ENCODE peak calls at places on chromosomes 7 and 10, in eight cellular contexts. M is psoas muscle, G is tibial artery, D is tibial nerve, A is pancreas, H is heart right ventricle, Q is mammary epithelial cell, E is Panc1. O is an unnamed sample.

GRCh38 chr10:21534611-21535493 is 820 bp downstream of the MLLT10 start:
- DNase-seq in M (peak; percentile 70), G (peak; percentile 76), D (peak; percentile 48), A (peak; percentile 47), H (peak; percentile 54), Q (peak; percentile 46), E (no peak), O (peak; percentile 95)

GRCh38 chr7:144130730-144131129 is 7.8 kb downstream of the OR2A14 start:
- DNase-seq in M (no peak), G (no peak), D (no peak), A (no peak), H (no peak), Q (no peak), E (no peak), O (no peak)

GRCh38 chr7:44784364-44784763 is 12.1 kb upstream of the PPIA start:
- DNase-seq in M (no peak), G (no peak), D (no peak), A (peak; percentile 73), H (no peak), Q (no peak), E (no peak), O (peak; percentile 59)

GRCh38 chr10:119602241-119603095 is 5.7 kb upstream of the TIAL1 start:
- DNase-seq in M (no peak), G (no peak), D (no peak), A (peak; percentile 24), H (no peak), Q (peak; percentile 27), E (no peak), O (peak; percentile 62)

GRCh38 chr7:157693521-157694388 is 357.0 kb downstream of the DNAJB6 start:
- DNase-seq in M (no peak), G (peak; percentile 55), D (no peak), A (no peak), H (no peak), Q (no peak), E (no peak), O (peak; percentile 69)

GRCh38 chr10:90321132-90321816 is 536.6 kb downstream of the HTR7 start:
- DNase-seq in M (no peak), G (no peak), D (no peak), A (no peak), H (no peak), Q (peak; percentile 27), E (no peak), O (no peak)

GRCh38 chr7:143248781-143249354 is 14.4 kb upstream of the GSTK1 start:
- DNase-seq in M (no peak), G (no peak), D (no peak), A (no peak), H (no peak), Q (peak; percentile 58), E (no peak), O (no peak)

GRCh38 chr7:151058766-151059361 is 525 bp upstream of the SLC4A2 start:
- DNase-seq in M (no peak), G (peak; percentile 74), D (no peak), A (no peak), H (no peak), Q (peak; percentile 16), E (no peak), O (no peak)

GRCh38 chr7:107201795-107202450 is 33.1 kb downstream of the HBP1 start:
- DNase-seq in M (peak; percentile 40), G (no peak), D (no peak), A (peak; percentile 86), H (peak; percentile 51), Q (peak; percentile 37), E (peak; percentile 42), O (peak; percentile 87)

GRCh38 chr10:21720090-21720489 is 186.1 kb downstream of the MLLT10 start:
- DNase-seq in M (no peak), G (no peak), D (no peak), A (no peak), H (no peak), Q (no peak), E (no peak), O (no peak)

GRCh38 chr10:49220679-49221078 is 32.5 kb upstream of the TMEM273 start:
- DNase-seq in M (no peak), G (no peak), D (no peak), A (no peak), H (no peak), Q (no peak), E (no peak), O (no peak)

GRCh38 chr7:111835066-111835465 is 272.8 kb upstream of the IMMP2L start:
- DNase-seq in M (no peak), G (no peak), D (no peak), A (no peak), H (no peak), Q (peak; percentile 63), E (no peak), O (no peak)

GRCh38 chr10:14839305-14839695 is 1.2 kb downstream of the HSPA14 start:
- DNase-seq in M (no peak), G (no peak), D (no peak), A (peak; percentile 19), H (no peak), Q (peak; percentile 9), E (no peak), O (no peak)

GRCh38 chr7:101733713-101734475 is 83.5 kb upstream of the CUX1 start:
- DNase-seq in M (peak; percentile 49), G (no peak), D (no peak), A (peak; percentile 65), H (peak; percentile 10), Q (no peak), E (no peak), O (peak; percentile 87)

GRCh38 chr7:40530292-40530691 is 395.5 kb downstream of the SUGCT start:
- DNase-seq in M (no peak), G (no peak), D (no peak), A (no peak), H (no peak), Q (no peak), E (no peak), O (no peak)

GRCh38 chr7:128914566-128915151 is 4.2 kb upstream of the KCP start:
- DNase-seq in M (no peak), G (peak; percentile 57), D (no peak), A (no peak), H (no peak), Q (no peak), E (no peak), O (peak; percentile 75)

GRCh38 chr10:29590598-29591415 is 44.0 kb downstream of the SVIL start:
- DNase-seq in M (no peak), G (no peak), D (no peak), A (no peak), H (no peak), Q (peak; percentile 62), E (peak; percentile 41), O (peak; percentile 35)

GRCh38 chr7:22854158-22855048 is 31.8 kb upstream of the TOMM7 start:
- DNase-seq in M (peak; percentile 95), G (peak; percentile 96), D (peak; percentile 80), A (peak; percentile 85), H (peak; percentile 89), Q (peak; percentile 73), E (no peak), O (peak; percentile 96)

GRCh38 chr7:36208997-36209813 is 56.2 kb downstream of the EEPD1 start:
- DNase-seq in M (no peak), G (no peak), D (no peak), A (no peak), H (no peak), Q (no peak), E (no peak), O (peak; percentile 65)

GRCh38 chr7:146172112-146172511 is 55.5 kb downstream of the CNTNAP2 start:
- DNase-seq in M (no peak), G (no peak), D (no peak), A (no peak), H (no peak), Q (no peak), E (no peak), O (no peak)

GRCh38 chr10:117680611-117681010 is 138.1 kb downstream of the EMX2 start:
- DNase-seq in M (no peak), G (no peak), D (no peak), A (no peak), H (no peak), Q (no peak), E (no peak), O (no peak)

GRCh38 chr10:88080213-88080612 is 216.8 kb downstream of the PTEN start:
- DNase-seq in M (no peak), G (no peak), D (no peak), A (peak; percentile 42), H (no peak), Q (no peak), E (no peak), O (no peak)

GRCh38 chr10:89662596-89662995 is 17.6 kb upstream of the PANK1 start:
- DNase-seq in M (no peak), G (no peak), D (no peak), A (no peak), H (no peak), Q (no peak), E (no peak), O (no peak)

DNA sequence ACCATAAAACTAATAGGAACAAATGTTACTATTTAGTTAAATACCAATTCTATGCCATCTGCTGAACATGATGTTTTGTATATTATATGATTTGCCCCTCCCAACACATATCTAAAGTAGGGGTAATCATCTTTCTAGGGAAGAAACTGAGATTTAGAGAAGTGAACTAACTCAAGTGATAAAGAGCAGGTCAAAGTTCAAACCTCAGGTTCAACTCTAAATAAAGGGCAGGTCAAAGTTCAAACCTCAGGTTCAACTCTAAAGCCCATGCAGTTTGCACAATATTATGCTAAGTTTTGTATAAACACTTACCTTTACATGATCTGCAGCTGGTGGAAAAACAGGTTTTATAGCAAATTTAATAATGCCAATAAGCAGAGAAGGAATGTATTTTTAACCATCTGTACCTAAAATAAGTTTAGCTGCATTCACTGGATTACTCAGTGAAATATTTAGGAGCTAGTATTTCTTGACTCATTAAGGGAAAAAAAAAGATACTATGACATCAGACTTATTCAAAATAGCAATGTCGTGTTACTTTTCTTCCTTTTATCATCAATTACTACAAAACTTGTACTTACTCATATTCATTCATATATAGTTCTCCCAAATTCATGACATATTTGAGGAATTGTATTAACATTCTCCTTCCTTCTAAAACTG is 1194.3 kb upstream of the CELF2 start:
- DNase-seq in M (no peak), G (no peak), D (no peak), A (no peak), H (no peak), Q (no peak), E (no peak), O (no peak)
- H3K9me3 ChIP-seq in M (no peaks in the 10 kb centered on the region), G (no peaks in the 10 kb centered on the region), D (no peaks in the 10 kb centered on the region), A (no peaks in the 10 kb centered on the region), H (no peaks in the 10 kb centered on the region), Q (peaks cover 28% of the 10 kb centered on the region), E (no peaks in the 10 kb centered on the region), O (peaks cover 3% of the 10 kb centered on the region)

GRCh38 chr7:50359995-50360925 is 55.7 kb downstream of the IKZF1 start:
- DNase-seq in M (no peak), G (no peak), D (no peak), A (no peak), H (no peak), Q (no peak), E (no peak), O (no peak)
- H3K27me3 ChIP-seq in M (peaks cover 2% of the 10 kb centered on the region), G (no peaks in the 10 kb centered on the region), D (no peaks in the 10 kb centered on the region), A (no peaks in the 10 kb centered on the region), H (no peaks in the 10 kb centered on the region), Q (no peaks in the 10 kb centered on the region), E (peaks cover 6% of the 10 kb centered on the region), O (no peaks in the 10 kb centered on the region)

GRCh38 chr10:112271982-112272381 is 11.2 kb upstream of the TECTB start:
- DNase-seq in M (no peak), G (no peak), D (no peak), A (no peak), H (no peak), Q (peak; percentile 44), E (no peak), O (peak; percentile 82)
- H3K4me1 ChIP-seq in M (no peaks in the 10 kb centered on the region), G (no peaks in the 10 kb centered on the region), D (no peaks in the 10 kb centered on the region), A (no peaks in the 10 kb centered on the region), H (no peaks in the 10 kb centered on the region), Q (no peaks in the 10 kb centered on the region), E (no peaks in the 10 kb centered on the region), O (peaks cover 20% of the 10 kb centered on the region)

GRCh38 chr10:42532996-42533395 is 105.4 kb downstream of the ZNF33B start:
- DNase-seq in M (no peak), G (no peak), D (no peak), A (no peak), H (no peak), Q (no peak), E (no peak), O (no peak)
- H3K9me3 ChIP-seq in M (peaks cover 41% of the 10 kb centered on the region), G (peaks cover 77% of the 10 kb centered on the region), D (peaks cover 82% of the 10 kb centered on the region), A (no peaks in the 10 kb centered on the region), H (peaks cover 62% of the 10 kb centered on the region), Q (peaks cover 2% of the 10 kb centered on the region), E (peaks cover 12% of the 10 kb centered on the region), O (no peaks in the 10 kb centered on the region)

O was measured in osteoblast.